ENCODE peak calls at places on chromosomes 16 and 17, in six cellular contexts. R, W, D, X, M and E are unnamed samples.

GRCh38 chr16:84931506-84931905 is 79.8 kb downstream of the ZDHHC7 start:
- DNase-seq in X (no peak), D (no peak), R (no peak), W (no peak), M (peak; percentile 63), E (no peak)

GRCh38 chr17:45387739-45388138 is 44.9 kb downstream of the ARHGAP27 start:
- DNase-seq in X (no peak), M (no peak), D (no peak), W (no peak), R (no peak), E (no peak)

GRCh38 chr16:83951544-83951943 is 1.5 kb upstream of the OSGIN1 start:
- DNase-seq in D (no peak), R (no peak), W (no peak), X (no peak), M (no peak), E (no peak)

GRCh38 chr16:66400503-66401380 is 26.4 kb upstream of the BEAN1 start:
- DNase-seq in M (no peak), R (no peak), W (no peak), X (no peak), D (no peak), E (no peak)

GRCh38 chr17:29136998-29137730 is 43.0 kb downstream of the MYO18A start:
- DNase-seq in W (no peak), X (no peak), M (peak; percentile 91), R (no peak), D (no peak), E (no peak)

GRCh38 chr16:73506568-73507056 is 458.7 kb upstream of the ZFHX3 start:
- DNase-seq in M (no peak), D (no peak), X (no peak), W (no peak), R (no peak), E (no peak)

GRCh38 chr17:83056583-83057396 is 22.6 kb upstream of the METRNL start:
- DNase-seq in D (no peak), R (no peak), W (no peak), M (peak; percentile 86), X (no peak), E (no peak)

GRCh38 chr16:89430436-89431157 is 59.8 kb downstream of the ANKRD11 start:
- DNase-seq in M (no peak), D (no peak), X (no peak), W (no peak), R (no peak), E (no peak)

GRCh38 chr16:57985204-57986121 is 14.5 kb upstream of the CNGB1 start:
- DNase-seq in R (no peak), X (no peak), W (peak; percentile 12), D (no peak), M (no peak), E (no peak)

GRCh38 chr16:23435500-23435899 is 17.5 kb downstream of the COG7 start:
- DNase-seq in W (peak; percentile 76), R (peak; percentile 39), X (peak; percentile 46), D (peak; percentile 44), M (peak; percentile 69), E (peak; percentile 89)

GRCh38 chr17:79776378-79777165 is 1.4 kb upstream of the CBX2 start:
- DNase-seq in M (no peak), D (no peak), R (no peak), W (no peak), X (no peak), E (no peak)

GRCh38 chr17:40608061-40608581 is 39.5 kb downstream of the SMARCE1 start:
- DNase-seq in D (no peak), M (no peak), W (no peak), X (no peak), R (no peak), E (no peak)

GRCh38 chr16:31453255-31454204 is 5.8 kb upstream of the ARMC5 start:
- DNase-seq in M (peak; percentile 75), D (peak; percentile 89), X (no peak), W (peak; percentile 44), R (peak; percentile 68), E (no peak)

GRCh38 chr17:33142703-33143299 is 150.3 kb downstream of the ASIC2 start:
- DNase-seq in D (peak; percentile 12), W (peak; percentile 2), X (no peak), R (no peak), M (peak; percentile 33), E (peak; percentile 61)

GRCh38 chr17:50090971-50091950 is 3.9 kb upstream of the PDK2 start:
- DNase-seq in X (no peak), D (no peak), M (no peak), W (no peak), R (no peak), E (no peak)

GRCh38 chr16:11053916-11054460 is 109.6 kb downstream of the CLEC16A start:
- DNase-seq in D (no peak), X (no peak), W (no peak), R (no peak), M (no peak), E (no peak)

GRCh38 chr16:70529051-70529777 is 5.6 kb downstream of the SF3B3 start:
- DNase-seq in W (peak; percentile 89), D (peak; percentile 48), M (peak; percentile 87), R (no peak), X (peak; percentile 67), E (peak; percentile 82)

GRCh38 chr16:17076818-17077498 is 393.8 kb downstream of the XYLT1 start:
- DNase-seq in M (no peak), R (no peak), X (no peak), D (no peak), W (no peak), E (no peak)

GRCh38 chr17:59766486-59766885 is 59.0 kb downstream of the VMP1 start:
- DNase-seq in D (no peak), R (no peak), M (no peak), W (peak; percentile 15), X (no peak), E (no peak)

GRCh38 chr17:30153463-30153862 is 36.8 kb downstream of the NSRP1 start:
- DNase-seq in R (no peak), D (no peak), W (no peak), X (no peak), M (no peak), E (no peak)

GRCh38 chr17:32452281-32452680 is 8.0 kb downstream of the PSMD11 start:
- DNase-seq in M (no peak), W (peak; percentile 19), D (no peak), X (peak; percentile 40), R (no peak), E (no peak)

GRCh38 chr17:68437979-68438877 is 19.1 kb downstream of the WIPI1 start:
- DNase-seq in D (no peak), R (no peak), W (no peak), X (peak; percentile 35), M (peak; percentile 17), E (peak; percentile 77)

GRCh38 chr17:41547921-41548843 is 20.1 kb upstream of the KRT19 start:
- DNase-seq in X (peak; percentile 95), W (peak; percentile 91), R (peak; percentile 64), M (peak; percentile 100), D (peak; percentile 95), E (no peak)

GRCh38 chr16:17346774-17347569 is 123.8 kb downstream of the XYLT1 start:
- DNase-seq in M (no peak), D (no peak), W (no peak), R (no peak), X (no peak), E (no peak)

GRCh38 chr17:50967795-50968194 is 101.6 kb upstream of the TOB1 start:
- DNase-seq in R (no peak), X (no peak), D (no peak), W (peak; percentile 75), M (peak; percentile 33), E (no peak)

GRCh38 chr17:11682646-11683045 is 84.4 kb downstream of the DNAH9 start:
- DNase-seq in M (no peak), W (no peak), R (no peak), X (no peak), D (no peak), E (no peak)

GRCh38 chr16:81376880-81377279 is 62.1 kb downstream of the GAN start:
- DNase-seq in R (no peak), X (no peak), M (no peak), D (no peak), W (no peak), E (no peak)

GRCh38 chr17:38729886-38730525 is at the start of gene CISD3:
- DNase-seq in M (peak; percentile 95), W (peak; percentile 96), R (peak; percentile 76), X (peak; percentile 95), D (peak; percentile 85), E (peak; percentile 97)

GRCh38 chr17:2419526-2419925 is 18.7 kb upstream of the MNT start:
- DNase-seq in W (no peak), X (no peak), R (no peak), M (no peak), D (no peak), E (no peak)

GRCh38 chr17:68182940-68183551 is 64.8 kb upstream of the AMZ2 start:
- DNase-seq in D (no peak), W (no peak), M (no peak), X (no peak), R (no peak), E (peak; percentile 74)

GRCh38 chr16:2773188-2773968 is 3.7 kb downstream of the ELOB start:
- DNase-seq in X (no peak), D (no peak), W (no peak), M (peak; percentile 68), R (no peak), E (no peak)

GRCh38 chr16:59192551-59193199 is 458.6 kb upstream of the GOT2 start:
- DNase-seq in X (no peak), R (no peak), M (peak; percentile 1), W (peak; percentile 12), D (peak; percentile 45), E (peak; percentile 79)